ENCODE peak calls at places on chromosomes 4 and X, in six cellular contexts. One of them, this sample, is unnamed.

GRCh38 chr4:173852775-173853174 is 322.7 kb upstream of the HAND2 start:
- DNase-seq in KBM-7: no peak
- DNase-seq in T-helper 2 cell: no peak
- DNase-seq in stimulated activated CD8-positive, alpha-beta memory T cell treated with anti-CD3 and anti-CD28 coated beads, Interleukin-2, amount 100 ng/mL, for 48 hours: no peak
- DNase-seq in T-cell: no peak
- DNase-seq in fibroblast of the aortic adventitia: no peak
- DNase-seq in this sample: no peak

GRCh38 chr4:157221895-157222763 is 1.6 kb downstream of the GRIA2 start:
- DNase-seq in T-cell: no peak
- DNase-seq in T-helper 2 cell: no peak
- DNase-seq in stimulated activated CD8-positive, alpha-beta memory T cell treated with anti-CD3 and anti-CD28 coated beads, Interleukin-2, amount 100 ng/mL, for 48 hours: no peak
- DNase-seq in KBM-7: no peak
- DNase-seq in fibroblast of the aortic adventitia: peak
- DNase-seq in this sample: peak

GRCh38 chr4:2954358-2955185 is 8.6 kb downstream of the NOP14 start:
- DNase-seq in KBM-7: no peak
- DNase-seq in fibroblast of the aortic adventitia: no peak
- DNase-seq in stimulated activated CD8-positive, alpha-beta memory T cell treated with anti-CD3 and anti-CD28 coated beads, Interleukin-2, amount 100 ng/mL, for 48 hours: peak
- DNase-seq in T-helper 2 cell: peak
- DNase-seq in T-cell: no peak
- DNase-seq in this sample: no peak

GRCh38 chr4:9847971-9848764 is 66.7 kb downstream of the DRD5 start:
- DNase-seq in T-cell: no peak
- DNase-seq in fibroblast of the aortic adventitia: no peak
- DNase-seq in stimulated activated CD8-positive, alpha-beta memory T cell treated with anti-CD3 and anti-CD28 coated beads, Interleukin-2, amount 100 ng/mL, for 48 hours: no peak
- DNase-seq in KBM-7: no peak
- DNase-seq in T-helper 2 cell: no peak
- DNase-seq in this sample: no peak

GRCh38 chr4:156654410-156654809 is 317.2 kb downstream of the PDGFC start:
- DNase-seq in T-helper 2 cell: no peak
- DNase-seq in KBM-7: peak
- DNase-seq in stimulated activated CD8-positive, alpha-beta memory T cell treated with anti-CD3 and anti-CD28 coated beads, Interleukin-2, amount 100 ng/mL, for 48 hours: no peak
- DNase-seq in fibroblast of the aortic adventitia: no peak
- DNase-seq in T-cell: no peak
- DNase-seq in this sample: no peak

GRCh38 chrX:16552546-16552945 is 97.4 kb upstream of the S100G start:
- DNase-seq in stimulated activated CD8-positive, alpha-beta memory T cell treated with anti-CD3 and anti-CD28 coated beads, Interleukin-2, amount 100 ng/mL, for 48 hours: no peak
- DNase-seq in T-helper 2 cell: no peak
- DNase-seq in KBM-7: no peak
- DNase-seq in T-cell: no peak
- DNase-seq in fibroblast of the aortic adventitia: peak
- DNase-seq in this sample: peak

GRCh38 chr4:20684852-20685763 is 15.2 kb upstream of the PACRGL start:
- DNase-seq in KBM-7: peak
- DNase-seq in stimulated activated CD8-positive, alpha-beta memory T cell treated with anti-CD3 and anti-CD28 coated beads, Interleukin-2, amount 100 ng/mL, for 48 hours: no peak
- DNase-seq in T-helper 2 cell: no peak
- DNase-seq in T-cell: no peak
- DNase-seq in fibroblast of the aortic adventitia: peak
- DNase-seq in this sample: peak

GRCh38 chrX:13270360-13270759 is 49.5 kb downstream of the ATXN3L start:
- DNase-seq in KBM-7: no peak
- DNase-seq in T-cell: no peak
- DNase-seq in stimulated activated CD8-positive, alpha-beta memory T cell treated with anti-CD3 and anti-CD28 coated beads, Interleukin-2, amount 100 ng/mL, for 48 hours: no peak
- DNase-seq in fibroblast of the aortic adventitia: no peak
- DNase-seq in T-helper 2 cell: no peak
- DNase-seq in this sample: no peak

GRCh38 chr4:87196927-87197326 is 23.5 kb downstream of the KLHL8 start:
- DNase-seq in stimulated activated CD8-positive, alpha-beta memory T cell treated with anti-CD3 and anti-CD28 coated beads, Interleukin-2, amount 100 ng/mL, for 48 hours: no peak
- DNase-seq in KBM-7: no peak
- DNase-seq in fibroblast of the aortic adventitia: no peak
- DNase-seq in T-helper 2 cell: no peak
- DNase-seq in T-cell: no peak
- DNase-seq in this sample: no peak

GRCh38 chrX:23662853-23663252 is 4.4 kb upstream of the PRDX4 start:
- DNase-seq in T-helper 2 cell: no peak
- DNase-seq in KBM-7: no peak
- DNase-seq in fibroblast of the aortic adventitia: peak
- DNase-seq in T-cell: no peak
- DNase-seq in stimulated activated CD8-positive, alpha-beta memory T cell treated with anti-CD3 and anti-CD28 coated beads, Interleukin-2, amount 100 ng/mL, for 48 hours: no peak
- DNase-seq in this sample: peak

GRCh38 chr4:73911746-73912145 is 42.6 kb downstream of the CXCL1 start:
- DNase-seq in T-cell: no peak
- DNase-seq in fibroblast of the aortic adventitia: no peak
- DNase-seq in stimulated activated CD8-positive, alpha-beta memory T cell treated with anti-CD3 and anti-CD28 coated beads, Interleukin-2, amount 100 ng/mL, for 48 hours: no peak
- DNase-seq in KBM-7: no peak
- DNase-seq in T-helper 2 cell: no peak
- DNase-seq in this sample: no peak

GRCh38 chrX:13357925-13358324 is 38.1 kb upstream of the ATXN3L start:
- DNase-seq in T-cell: no peak
- DNase-seq in KBM-7: peak
- DNase-seq in stimulated activated CD8-positive, alpha-beta memory T cell treated with anti-CD3 and anti-CD28 coated beads, Interleukin-2, amount 100 ng/mL, for 48 hours: no peak
- DNase-seq in fibroblast of the aortic adventitia: peak
- DNase-seq in T-helper 2 cell: no peak
- DNase-seq in this sample: peak

GRCh38 chr4:48931459-48931858 is 24.9 kb upstream of the OCIAD2 start:
- DNase-seq in fibroblast of the aortic adventitia: no peak
- DNase-seq in stimulated activated CD8-positive, alpha-beta memory T cell treated with anti-CD3 and anti-CD28 coated beads, Interleukin-2, amount 100 ng/mL, for 48 hours: no peak
- DNase-seq in KBM-7: no peak
- DNase-seq in T-cell: no peak
- DNase-seq in T-helper 2 cell: no peak
- DNase-seq in this sample: peak

GRCh38 chr4:147754037-147754445 is 22.2 kb downstream of the ARHGAP10 start:
- DNase-seq in fibroblast of the aortic adventitia: peak
- DNase-seq in T-cell: no peak
- DNase-seq in T-helper 2 cell: no peak
- DNase-seq in stimulated activated CD8-positive, alpha-beta memory T cell treated with anti-CD3 and anti-CD28 coated beads, Interleukin-2, amount 100 ng/mL, for 48 hours: no peak
- DNase-seq in KBM-7: no peak
- DNase-seq in this sample: peak

GRCh38 chr4:11618666-11619282 is 190.1 kb upstream of the HS3ST1 start:
- DNase-seq in fibroblast of the aortic adventitia: no peak
- DNase-seq in T-helper 2 cell: no peak
- DNase-seq in stimulated activated CD8-positive, alpha-beta memory T cell treated with anti-CD3 and anti-CD28 coated beads, Interleukin-2, amount 100 ng/mL, for 48 hours: no peak
- DNase-seq in KBM-7: no peak
- DNase-seq in T-cell: no peak
- DNase-seq in this sample: no peak

GRCh38 chr4:108762559-108763225 is at the start of gene ETNPPL:
- DNase-seq in fibroblast of the aortic adventitia: no peak
- DNase-seq in T-cell: peak
- DNase-seq in stimulated activated CD8-positive, alpha-beta memory T cell treated with anti-CD3 and anti-CD28 coated beads, Interleukin-2, amount 100 ng/mL, for 48 hours: no peak
- DNase-seq in KBM-7: no peak
- DNase-seq in T-helper 2 cell: no peak
- DNase-seq in this sample: peak

GRCh38 chrX:104085477-104085876 is 9.4 kb upstream of the TMSB15C start:
- DNase-seq in T-cell: no peak
- DNase-seq in fibroblast of the aortic adventitia: no peak
- DNase-seq in T-helper 2 cell: no peak
- DNase-seq in stimulated activated CD8-positive, alpha-beta memory T cell treated with anti-CD3 and anti-CD28 coated beads, Interleukin-2, amount 100 ng/mL, for 48 hours: no peak
- DNase-seq in KBM-7: no peak
- DNase-seq in this sample: no peak

GRCh38 chrX:154484255-154485149 is 1.9 kb downstream of the UBL4A start:
- DNase-seq in T-cell: no peak
- DNase-seq in KBM-7: no peak
- DNase-seq in stimulated activated CD8-positive, alpha-beta memory T cell treated with anti-CD3 and anti-CD28 coated beads, Interleukin-2, amount 100 ng/mL, for 48 hours: no peak
- DNase-seq in fibroblast of the aortic adventitia: no peak
- DNase-seq in T-helper 2 cell: no peak
- DNase-seq in this sample: no peak

GRCh38 chr4:119034276-119035008 is 101.2 kb upstream of the MYOZ2 start:
- DNase-seq in KBM-7: no peak
- DNase-seq in T-helper 2 cell: no peak
- DNase-seq in fibroblast of the aortic adventitia: no peak
- DNase-seq in T-cell: no peak
- DNase-seq in stimulated activated CD8-positive, alpha-beta memory T cell treated with anti-CD3 and anti-CD28 coated beads, Interleukin-2, amount 100 ng/mL, for 48 hours: no peak
- DNase-seq in this sample: no peak

GRCh38 chr4:119832731-119833233 is 204.2 kb upstream of the PDE5A start:
- DNase-seq in stimulated activated CD8-positive, alpha-beta memory T cell treated with anti-CD3 and anti-CD28 coated beads, Interleukin-2, amount 100 ng/mL, for 48 hours: no peak
- DNase-seq in T-helper 2 cell: no peak
- DNase-seq in KBM-7: no peak
- DNase-seq in T-cell: no peak
- DNase-seq in fibroblast of the aortic adventitia: no peak
- DNase-seq in this sample: no peak